ENCODE peak calls at places on chromosomes 4 and X, in ten cellular contexts. T is stimulated activated CD4-positive, alpha-beta T cell treated with anti-CD3 and anti-CD28 coated beads, Interleukin-1b, Interleukin-23, amount 100 ng/mL, for 24 hours; L is RCC 7860; A is EL; Q is kidney epithelial cell; J is mucosa of gallbladder; G is mesendoderm; F is NCI-H2029; M is H7; O is GM03348. V is an unnamed sample.

GRCh38 chr4:132266374-132266773 is 882.7 kb upstream of the PCDH10 start:
- DNase-seq in Q (no peak), T (no peak), G (no peak), M (no peak), L (no peak), J (no peak), O (no peak), F (no peak), A (no peak), V (no peak)

GRCh38 chrX:154378059-154378798 is 866 bp upstream of the EMD start:
- DNase-seq in L (no peak), T (peak; percentile 87), Q (no peak), O (no peak), J (peak; percentile 62), M (peak; percentile 95), G (no peak), F (peak; percentile 32), A (peak; percentile 66), V (no peak)

GRCh38 chr4:4719446-4719845 is 140.0 kb upstream of the MSX1 start:
- DNase-seq in T (no peak), G (no peak), O (no peak), J (no peak), L (no peak), M (peak; percentile 26), Q (no peak), F (no peak), A (no peak), V (no peak)

GRCh38 chrX:134798472-134798871 is 140.2 kb upstream of the PLAC1 start:
- DNase-seq in A (no peak), G (no peak), M (no peak), T (no peak), Q (no peak), O (no peak), F (no peak), L (no peak), J (no peak), V (no peak)

GRCh38 chr4:576245-576821 is at the start of gene TMEM271:
- DNase-seq in Q (no peak), A (no peak), F (no peak), M (peak; percentile 89), T (no peak), G (peak; percentile 50), O (no peak), J (no peak), L (no peak), V (no peak)

GRCh38 chr4:152356428-152357034 is 179.4 kb downstream of the FBXW7 start:
- DNase-seq in F (no peak), A (peak; percentile 43), J (no peak), G (no peak), Q (no peak), T (no peak), L (no peak), M (no peak), O (peak; percentile 45), V (no peak)

GRCh38 chr4:56743550-56743949 is 62.5 kb upstream of the HOPX start:
- DNase-seq in Q (no peak), M (no peak), A (no peak), F (peak; percentile 24), L (no peak), O (no peak), T (no peak), J (no peak), G (no peak), V (no peak)

GRCh38 chr4:19982556-19982955 is 269.1 kb upstream of the SLIT2 start:
- DNase-seq in J (no peak), A (peak; percentile 88), G (no peak), F (no peak), T (no peak), O (peak; percentile 46), L (no peak), Q (no peak), M (no peak), V (no peak)

GRCh38 chr4:154741877-154742851 is 1.6 kb upstream of the LRAT start:
- DNase-seq in A (peak; percentile 1), Q (no peak), L (no peak), T (no peak), M (peak; percentile 77), G (peak; percentile 63), O (no peak), F (no peak), J (no peak), V (no peak)

GRCh38 chrX:136850441-136851175 is 29.9 kb downstream of the RBMX start:
- DNase-seq in F (no peak), M (no peak), A (no peak), J (no peak), T (no peak), Q (no peak), G (no peak), L (no peak), O (peak; percentile 8), V (no peak)

GRCh38 chrX:65127804-65128203 is 151.6 kb upstream of the ZC4H2 start:
- DNase-seq in T (no peak), A (no peak), L (no peak), J (no peak), G (no peak), Q (no peak), O (no peak), F (no peak), M (no peak), V (no peak)

GRCh38 chr4:71417150-71417549 is 78.3 kb downstream of the SLC4A4 start:
- DNase-seq in G (peak; percentile 11), J (no peak), M (no peak), T (no peak), A (no peak), F (no peak), O (no peak), Q (no peak), L (peak; percentile 38), V (no peak)

GRCh38 chr4:8580321-8581093 is at the start of gene GPR78:
- DNase-seq in J (peak; percentile 62), O (peak; percentile 87), G (peak; percentile 96), A (peak; percentile 49), T (peak; percentile 11), L (no peak), M (peak; percentile 99), Q (peak; percentile 5), F (no peak), V (no peak)

GRCh38 chr4:145716200-145716599 is 36.3 kb downstream of the C4orf51 start:
- DNase-seq in M (no peak), G (peak; percentile 70), L (no peak), A (peak; percentile 40), Q (no peak), J (no peak), T (no peak), O (peak; percentile 46), F (no peak), V (no peak)

GRCh38 chr4:61740950-61741638 is 541.0 kb downstream of the ADGRL3 start:
- DNase-seq in O (no peak), M (peak; percentile 18), Q (no peak), G (peak; percentile 52), F (no peak), J (no peak), T (no peak), A (no peak), L (no peak), V (no peak)

GRCh38 chr4:137664416-137664815 is 132.1 kb upstream of the PCDH18 start:
- DNase-seq in J (no peak), M (no peak), T (no peak), G (no peak), Q (no peak), O (peak; percentile 44), F (no peak), A (peak; percentile 50), L (no peak), V (no peak)

GRCh38 chr4:138772366-138772765 is 243.2 kb upstream of the NOCT start:
- DNase-seq in A (no peak), J (no peak), F (no peak), G (no peak), T (no peak), O (no peak), L (no peak), Q (no peak), M (no peak), V (no peak)

GRCh38 chrX:38692961-38693360 is 108.3 kb upstream of the MID1IP1 start:
- DNase-seq in T (no peak), A (no peak), Q (no peak), F (no peak), G (no peak), M (no peak), O (no peak), J (no peak), L (no peak), V (no peak)

GRCh38 chr4:137700751-137701150 is 168.5 kb upstream of the PCDH18 start:
- DNase-seq in Q (no peak), L (no peak), T (no peak), F (no peak), O (no peak), J (no peak), M (no peak), G (no peak), A (no peak), V (no peak)

GRCh38 chrX:1323315-1323714 is 13.3 kb upstream of the IL3RA start:
- DNase-seq in M (peak; percentile 90), G (peak; percentile 89), L (peak; percentile 35), Q (no peak), T (peak; percentile 22), J (peak; percentile 30), A (peak; percentile 36), F (no peak), O (peak; percentile 54), V (no peak)

GRCh38 chr4:19748911-19749473 is 502.7 kb upstream of the SLIT2 start:
- DNase-seq in F (no peak), O (peak; percentile 37), M (no peak), L (no peak), J (peak; percentile 29), G (no peak), A (peak; percentile 65), T (no peak), Q (no peak), V (no peak)

GRCh38 chr4:73901031-73901430 is 31.8 kb downstream of the CXCL1 start:
- DNase-seq in A (no peak), G (no peak), Q (no peak), L (no peak), T (no peak), F (no peak), J (no peak), M (no peak), O (no peak), V (no peak)

GRCh38 chr4:153955306-153955705 is 166.4 kb upstream of the SFRP2 start:
- DNase-seq in A (no peak), L (no peak), J (no peak), O (no peak), T (no peak), M (no peak), Q (no peak), F (no peak), G (no peak), V (no peak)

GRCh38 chr4:73446336-73446938 is 10.4 kb downstream of the AFP start:
- DNase-seq in T (no peak), F (peak; percentile 48), A (peak; percentile 57), Q (no peak), L (peak; percentile 60), G (peak; percentile 67), O (peak; percentile 24), M (peak; percentile 21), J (no peak), V (no peak)

GRCh38 chr4:65089666-65090065 is 580.6 kb downstream of the EPHA5 start:
- DNase-seq in G (peak; percentile 51), T (no peak), L (no peak), J (no peak), O (no peak), A (peak; percentile 56), F (no peak), Q (no peak), M (no peak), V (peak; percentile 1)

GRCh38 chrX:153799326-153799725 is 4.9 kb downstream of the SSR4 start:
- DNase-seq in J (no peak), A (no peak), O (no peak), Q (no peak), G (no peak), T (no peak), L (no peak), M (no peak), F (no peak), V (no peak)

GRCh38 chrX:129653985-129654651 is 638 bp downstream of the APLN start:
- DNase-seq in J (no peak), M (peak; percentile 83), A (peak; percentile 31), O (peak; percentile 39), F (peak; percentile 10), G (no peak), L (no peak), T (no peak), Q (no peak), V (no peak)

GRCh38 chrX:154525606-154526490 is 9.8 kb upstream of the FAM3A start:
- DNase-seq in O (no peak), G (no peak), J (no peak), L (no peak), F (no peak), M (no peak), T (no peak), Q (no peak), A (no peak), V (no peak)